ENCODE peak calls at places on chromosomes 16 and 17, in ten cellular contexts. One of them, this sample, is unnamed.

GRCh38 chr17:2718150-2718938 is 6.8 kb upstream of the CLUH start:
- DNase-seq in left ventricle myocardium superior: no peak
- DNase-seq in stimulated activated CD4-positive, alpha-beta T cell treated with anti-CD3 and anti-CD28 coated beads, Interleukin-15, amount 100 ng/mL, for 24 hours: no peak
- DNase-seq in activated gamma-delta T cell treated with Interleukin-2 at 50 U/mL for 16 hours: no peak
- DNase-seq in midbrain: no peak
- DNase-seq in NAMALWA: no peak
- DNase-seq in choroid plexus epithelial cell: peak; percentile 25
- DNase-seq in NCI-H2081: no peak
- DNase-seq in posterior cingulate gyrus: no peak
- DNase-seq in fibroblast of gingiva: no peak
- DNase-seq in this sample: no peak

GRCh38 chr16:5000573-5001001 is 33.1 kb downstream of the NAGPA start:
- DNase-seq in left ventricle myocardium superior: no peak
- DNase-seq in stimulated activated CD4-positive, alpha-beta T cell treated with anti-CD3 and anti-CD28 coated beads, Interleukin-15, amount 100 ng/mL, for 24 hours: no peak
- DNase-seq in activated gamma-delta T cell treated with Interleukin-2 at 50 U/mL for 16 hours: no peak
- DNase-seq in midbrain: no peak
- DNase-seq in NAMALWA: no peak
- DNase-seq in choroid plexus epithelial cell: no peak
- DNase-seq in NCI-H2081: no peak
- DNase-seq in posterior cingulate gyrus: no peak
- DNase-seq in fibroblast of gingiva: no peak
- DNase-seq in this sample: no peak

GRCh38 chr17:74699236-74699635 is 13.5 kb downstream of the CD300LF start:
- DNase-seq in left ventricle myocardium superior: no peak
- DNase-seq in stimulated activated CD4-positive, alpha-beta T cell treated with anti-CD3 and anti-CD28 coated beads, Interleukin-15, amount 100 ng/mL, for 24 hours: no peak
- DNase-seq in activated gamma-delta T cell treated with Interleukin-2 at 50 U/mL for 16 hours: no peak
- DNase-seq in midbrain: no peak
- DNase-seq in NAMALWA: no peak
- DNase-seq in choroid plexus epithelial cell: no peak
- DNase-seq in NCI-H2081: no peak
- DNase-seq in posterior cingulate gyrus: no peak
- DNase-seq in fibroblast of gingiva: no peak
- DNase-seq in this sample: no peak

GRCh38 chr17:32755045-32755805 is 121.7 kb downstream of the MYO1D start:
- DNase-seq in left ventricle myocardium superior: no peak
- DNase-seq in stimulated activated CD4-positive, alpha-beta T cell treated with anti-CD3 and anti-CD28 coated beads, Interleukin-15, amount 100 ng/mL, for 24 hours: no peak
- DNase-seq in activated gamma-delta T cell treated with Interleukin-2 at 50 U/mL for 16 hours: no peak
- DNase-seq in midbrain: peak; percentile 87
- DNase-seq in NAMALWA: peak; percentile 75
- DNase-seq in choroid plexus epithelial cell: peak; percentile 90
- DNase-seq in NCI-H2081: peak; percentile 79
- DNase-seq in posterior cingulate gyrus: no peak
- DNase-seq in fibroblast of gingiva: peak; percentile 57
- DNase-seq in this sample: peak; percentile 57

GRCh38 chr16:72963921-72964320 is 84.0 kb downstream of the ZFHX3 start:
- DNase-seq in left ventricle myocardium superior: no peak
- DNase-seq in stimulated activated CD4-positive, alpha-beta T cell treated with anti-CD3 and anti-CD28 coated beads, Interleukin-15, amount 100 ng/mL, for 24 hours: no peak
- DNase-seq in activated gamma-delta T cell treated with Interleukin-2 at 50 U/mL for 16 hours: no peak
- DNase-seq in midbrain: no peak
- DNase-seq in NAMALWA: no peak
- DNase-seq in choroid plexus epithelial cell: peak; percentile 7
- DNase-seq in NCI-H2081: no peak
- DNase-seq in posterior cingulate gyrus: no peak
- DNase-seq in fibroblast of gingiva: no peak
- DNase-seq in this sample: no peak

GRCh38 chr17:29930399-29931010 is 477 bp upstream of the SSH2 start:
- DNase-seq in left ventricle myocardium superior: no peak
- DNase-seq in stimulated activated CD4-positive, alpha-beta T cell treated with anti-CD3 and anti-CD28 coated beads, Interleukin-15, amount 100 ng/mL, for 24 hours: peak; percentile 5
- DNase-seq in activated gamma-delta T cell treated with Interleukin-2 at 50 U/mL for 16 hours: no peak
- DNase-seq in midbrain: peak; percentile 80
- DNase-seq in NAMALWA: no peak
- DNase-seq in choroid plexus epithelial cell: peak; percentile 69
- DNase-seq in NCI-H2081: no peak
- DNase-seq in posterior cingulate gyrus: no peak
- DNase-seq in fibroblast of gingiva: no peak
- DNase-seq in this sample: peak; percentile 7

GRCh38 chr17:34527121-34527907 is 52.1 kb upstream of the TMEM132E start:
- DNase-seq in left ventricle myocardium superior: no peak
- DNase-seq in stimulated activated CD4-positive, alpha-beta T cell treated with anti-CD3 and anti-CD28 coated beads, Interleukin-15, amount 100 ng/mL, for 24 hours: no peak
- DNase-seq in activated gamma-delta T cell treated with Interleukin-2 at 50 U/mL for 16 hours: no peak
- DNase-seq in midbrain: no peak
- DNase-seq in NAMALWA: no peak
- DNase-seq in choroid plexus epithelial cell: no peak
- DNase-seq in NCI-H2081: no peak
- DNase-seq in posterior cingulate gyrus: no peak
- DNase-seq in fibroblast of gingiva: no peak
- DNase-seq in this sample: no peak

GRCh38 chr17:292016-292415 is 60.6 kb downstream of the RPH3AL start:
- DNase-seq in left ventricle myocardium superior: no peak
- DNase-seq in stimulated activated CD4-positive, alpha-beta T cell treated with anti-CD3 and anti-CD28 coated beads, Interleukin-15, amount 100 ng/mL, for 24 hours: no peak
- DNase-seq in activated gamma-delta T cell treated with Interleukin-2 at 50 U/mL for 16 hours: no peak
- DNase-seq in midbrain: no peak
- DNase-seq in NAMALWA: no peak
- DNase-seq in choroid plexus epithelial cell: no peak
- DNase-seq in NCI-H2081: no peak
- DNase-seq in posterior cingulate gyrus: no peak
- DNase-seq in fibroblast of gingiva: no peak
- DNase-seq in this sample: no peak

GRCh38 chr17:50198026-50198669 is 3.3 kb downstream of the COL1A1 start:
- DNase-seq in left ventricle myocardium superior: peak; percentile 69
- DNase-seq in stimulated activated CD4-positive, alpha-beta T cell treated with anti-CD3 and anti-CD28 coated beads, Interleukin-15, amount 100 ng/mL, for 24 hours: peak; percentile 71
- DNase-seq in activated gamma-delta T cell treated with Interleukin-2 at 50 U/mL for 16 hours: peak; percentile 50
- DNase-seq in midbrain: peak; percentile 11
- DNase-seq in NAMALWA: peak; percentile 81
- DNase-seq in choroid plexus epithelial cell: peak; percentile 90
- DNase-seq in NCI-H2081: no peak
- DNase-seq in posterior cingulate gyrus: no peak
- DNase-seq in fibroblast of gingiva: peak; percentile 53
- DNase-seq in this sample: peak; percentile 69

GRCh38 chr16:1890701-1891035 is 18.7 kb upstream of the MEIOB start:
- DNase-seq in left ventricle myocardium superior: no peak
- DNase-seq in stimulated activated CD4-positive, alpha-beta T cell treated with anti-CD3 and anti-CD28 coated beads, Interleukin-15, amount 100 ng/mL, for 24 hours: no peak
- DNase-seq in activated gamma-delta T cell treated with Interleukin-2 at 50 U/mL for 16 hours: no peak
- DNase-seq in midbrain: no peak
- DNase-seq in NAMALWA: no peak
- DNase-seq in choroid plexus epithelial cell: no peak
- DNase-seq in NCI-H2081: no peak
- DNase-seq in posterior cingulate gyrus: no peak
- DNase-seq in fibroblast of gingiva: no peak
- DNase-seq in this sample: no peak

GRCh38 chr17:76264755-76265623 is at the start of gene UBALD2:
- DNase-seq in left ventricle myocardium superior: peak; percentile 100
- DNase-seq in stimulated activated CD4-positive, alpha-beta T cell treated with anti-CD3 and anti-CD28 coated beads, Interleukin-15, amount 100 ng/mL, for 24 hours: peak; percentile 99
- DNase-seq in activated gamma-delta T cell treated with Interleukin-2 at 50 U/mL for 16 hours: peak; percentile 99
- DNase-seq in midbrain: peak; percentile 99
- DNase-seq in NAMALWA: peak; percentile 98
- DNase-seq in choroid plexus epithelial cell: peak; percentile 100
- DNase-seq in NCI-H2081: peak; percentile 100
- DNase-seq in posterior cingulate gyrus: peak; percentile 100
- DNase-seq in fibroblast of gingiva: peak; percentile 100
- DNase-seq in this sample: peak; percentile 100

GRCh38 chr17:18159551-18160120 is 24.0 kb upstream of the ALKBH5 start:
- DNase-seq in left ventricle myocardium superior: no peak
- DNase-seq in stimulated activated CD4-positive, alpha-beta T cell treated with anti-CD3 and anti-CD28 coated beads, Interleukin-15, amount 100 ng/mL, for 24 hours: no peak
- DNase-seq in activated gamma-delta T cell treated with Interleukin-2 at 50 U/mL for 16 hours: no peak
- DNase-seq in midbrain: no peak
- DNase-seq in NAMALWA: no peak
- DNase-seq in choroid plexus epithelial cell: no peak
- DNase-seq in NCI-H2081: no peak
- DNase-seq in posterior cingulate gyrus: no peak
- DNase-seq in fibroblast of gingiva: no peak
- DNase-seq in this sample: no peak

GRCh38 chr17:78345791-78346494 is 13.9 kb downstream of the SOCS3 start:
- DNase-seq in left ventricle myocardium superior: no peak
- DNase-seq in stimulated activated CD4-positive, alpha-beta T cell treated with anti-CD3 and anti-CD28 coated beads, Interleukin-15, amount 100 ng/mL, for 24 hours: no peak
- DNase-seq in activated gamma-delta T cell treated with Interleukin-2 at 50 U/mL for 16 hours: no peak
- DNase-seq in midbrain: no peak
- DNase-seq in NAMALWA: no peak
- DNase-seq in choroid plexus epithelial cell: no peak
- DNase-seq in NCI-H2081: no peak
- DNase-seq in posterior cingulate gyrus: no peak
- DNase-seq in fibroblast of gingiva: no peak
- DNase-seq in this sample: no peak

GRCh38 chr17:68567035-68567434 is 34.1 kb downstream of the FAM20A start:
- DNase-seq in left ventricle myocardium superior: no peak
- DNase-seq in stimulated activated CD4-positive, alpha-beta T cell treated with anti-CD3 and anti-CD28 coated beads, Interleukin-15, amount 100 ng/mL, for 24 hours: no peak
- DNase-seq in activated gamma-delta T cell treated with Interleukin-2 at 50 U/mL for 16 hours: no peak
- DNase-seq in midbrain: no peak
- DNase-seq in NAMALWA: no peak
- DNase-seq in choroid plexus epithelial cell: no peak
- DNase-seq in NCI-H2081: no peak
- DNase-seq in posterior cingulate gyrus: no peak
- DNase-seq in fibroblast of gingiva: peak; percentile 45
- DNase-seq in this sample: no peak

This sample was measured in GM12865.